ENCODE peak calls at places on chromosomes 11 and 22, in four cellular contexts. J is K562, M is GM12878, H is HepG2. K is an unnamed sample. For H3K36me3, the result is how much of the 10 kb centered on the place peaks cover.

GRCh38 chr11:5831196-5831829 is 10.4 kb downstream of the OR52E6 start:
- DNase-seq in H (no peak), M (no peak), J (no peak), K (no peak)

GRCh38 chr11:2534131-2534956 is 89.5 kb downstream of the KCNQ1 start:
- DNase-seq in M (no peak), J (no peak), H (no peak), K (no peak)

GRCh38 chr11:102361100-102362021 is 14.3 kb downstream of the BIRC2 start:
- DNase-seq in J (no peak), H (no peak), M (peak), K (no peak)

GRCh38 chr11:78061088-78061920 is 2.4 kb upstream of the THRSP start:
- DNase-seq in J (peak), H (peak), M (no peak), K (peak)

GRCh38 chr11:18676803-18677202 is 21.8 kb upstream of the TMEM86A start:
- DNase-seq in M (no peak), J (no peak), H (no peak), K (no peak)

GRCh38 chr11:44623321-44623715 is 57.9 kb downstream of the CD82 start:
- DNase-seq in M (no peak), H (no peak), J (no peak), K (no peak)

GRCh38 chr11:95345243-95345642 is 114.2 kb upstream of the SESN3 start:
- DNase-seq in H (no peak), M (no peak), J (no peak), K (no peak)

GRCh38 chr11:35163209-35163608 is 24.2 kb downstream of the CD44 start:
- DNase-seq in J (no peak), M (no peak), H (no peak), K (no peak)

GRCh38 chr11:72370201-72370600 is 64.1 kb downstream of the CLPB start:
- DNase-seq in H (no peak), J (no peak), M (no peak), K (peak)

GRCh38 chr11:64267207-64267945 is 16.0 kb downstream of the PLCB3 start:
- DNase-seq in J (no peak), M (no peak), H (no peak), K (no peak)

GRCh38 chr11:9232482-9232881 is 32.7 kb downstream of the DENND5A start:
- DNase-seq in J (no peak), H (no peak), M (no peak), K (no peak)

GRCh38 chr22:20422965-20423635 is 14.5 kb downstream of the SCARF2 start:
- DNase-seq in M (no peak), H (no peak), J (no peak), K (peak)

GRCh38 chr11:2533642-2534115 is 88.9 kb downstream of the KCNQ1 start:
- DNase-seq in H (peak), J (peak), M (no peak), K (no peak)

GRCh38 chr11:65136515-65137096 is 2.3 kb upstream of the SYVN1 start:
- DNase-seq in H (no peak), M (no peak), J (no peak), K (no peak)

GRCh38 chr11:1938343-1939005 is 8.7 kb upstream of the MRPL23 start:
- DNase-seq in H (no peak), M (no peak), J (no peak), K (peak)

GRCh38 chr11:122523841-122524531 is 131.5 kb upstream of the UBASH3B start:
- DNase-seq in M (no peak), H (no peak), J (no peak), K (peak)

GRCh38 chr11:11311169-11311568 is 41.9 kb downstream of the CSNK2A3 start:
- DNase-seq in M (peak), J (no peak), H (no peak), K (no peak)

GRCh38 chr22:29621761-29622526 is 18.5 kb downstream of the NF2 start:
- DNase-seq in M (no peak), H (peak), J (no peak), K (no peak)

GRCh38 chr11:111001986-111002616 is 243.4 kb upstream of the POU2AF2 start:
- DNase-seq in J (no peak), H (no peak), M (no peak), K (no peak)

GRCh38 chr11:73750238-73750637 is 10.6 kb downstream of the RAB6A start:
- DNase-seq in J (no peak), M (no peak), H (peak), K (no peak)

GRCh38 chr11:19370100-19370861 is 129.5 kb upstream of the E2F8 start:
- DNase-seq in H (no peak), M (no peak), J (no peak), K (no peak)

GRCh38 chr11:88320149-88320559 is 17.4 kb downstream of the CTSC start:
- DNase-seq in J (no peak), H (no peak), M (no peak), K (no peak)

GRCh38 chr22:40498454-40499186 is 128.2 kb downstream of the SGSM3 start:
- DNase-seq in H (peak), J (peak), M (no peak), K (no peak)

GRCh38 chr11:74325649-74326645 is 14.5 kb upstream of the P4HA3 start:
- DNase-seq in H (no peak), M (no peak), J (no peak), K (no peak)

GRCh38 chr11:43825217-43825816 is 55.3 kb upstream of the ALKBH3 start:
- DNase-seq in M (no peak), H (peak), J (peak), K (peak)

GRCh38 chr11:75576445-75577049 is 14.5 kb downstream of the SERPINH1 start:
- DNase-seq in J (no peak), H (no peak), M (peak), K (no peak)

GRCh38 chr11:59770324-59770723 is 15.1 kb downstream of the STX3 start:
- DNase-seq in J (no peak), M (no peak), H (no peak), K (no peak)

GRCh38 chr22:20244744-20245576 is 23.2 kb downstream of the RTN4R start:
- DNase-seq in M (no peak), J (peak), H (no peak), K (peak)

GRCh38 chr11:394034-394857 is at the start of gene PKP3:
- DNase-seq in M (no peak), H (peak), J (peak), K (no peak)

GRCh38 chr11:121722431-121723256 is 269.9 kb upstream of the SORL1-AS1 start:
- DNase-seq in M (no peak), H (peak), J (no peak), K (peak)

GRCh38 chr11:2847511-2847910 is 38.1 kb downstream of the CDKN1C start:
- DNase-seq in M (no peak), J (no peak), H (no peak), K (no peak)

GRCh38 chr11:1896895-1897294 is 5.2 kb upstream of the PRR33 start:
- DNase-seq in J (no peak), M (no peak), H (no peak), K (no peak)

GRCh38 chr11:105856954-105857353 is 165.1 kb downstream of the MSANTD4 start:
- DNase-seq in H (no peak), M (no peak), J (no peak), K (no peak)

GRCh38 chr11:77471520-77472234 is 2.2 kb downstream of the PAK1 start:
- DNase-seq in J (peak), H (peak), M (no peak), K (peak)

GRCh38 chr22:39243443-39244072 is 1.2 kb downstream of the PDGFB start:
- DNase-seq in J (no peak), H (peak), M (no peak), K (no peak)

GRCh38 chr11:65559951-65560537 is 1.9 kb upstream of the LTBP3 start:
- DNase-seq in M (no peak), H (peak), J (no peak), K (no peak)

GRCh38 chr11:67504950-67505561 is at the start of gene PITPNM1:
- DNase-seq in J (peak), H (peak), M (no peak), K (peak)

GRCh38 chr11:65380460-65381126 is 1.9 kb downstream of the SLC25A45 start:
- DNase-seq in H (no peak), J (no peak), M (no peak), K (no peak)

GRCh38 chr22:36182056-36182455 is 19.6 kb downstream of the APOL4 start:
- DNase-seq in J (no peak), M (no peak), H (no peak), K (no peak)

GRCh38 chr11:16809901-16810668 is 71.6 kb downstream of the C11orf58 start:
- DNase-seq in M (no peak), H (no peak), J (no peak), K (no peak)
- TF ChIP-seq FOXM1 in M (no peak), H (no peak), J (no peak), K (no peak)

GRCh38 chr22:24160546-24160945 is 20.7 kb upstream of the SUSD2 start:
- DNase-seq in J (no peak), H (no peak), M (no peak), K (no peak)
- H3K36me3 ChIP-seq in J (under half), H (under half), M (under half), K (under half)

DNA sequence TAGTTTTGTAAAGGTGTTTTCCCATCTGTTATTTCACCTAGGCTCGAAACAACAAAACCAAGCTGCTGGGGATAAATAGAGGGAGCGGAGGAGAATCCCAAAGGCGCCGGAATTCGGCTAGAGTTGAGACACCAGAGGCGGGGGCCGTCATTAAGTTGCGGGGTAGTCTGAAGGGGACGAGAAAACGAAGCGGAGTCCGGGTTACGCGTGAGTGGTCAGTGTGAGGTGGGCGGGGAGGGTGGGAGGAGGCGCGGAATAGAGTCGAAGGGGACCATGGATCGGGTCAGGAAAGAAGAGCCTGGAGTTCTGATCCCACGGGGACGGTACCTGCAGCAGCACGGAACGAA is 361 bp downstream of the SRPRA start:
- DNase-seq in H (no peak), J (peak), M (no peak), K (peak)
- TF ChIP-seq FOXM1 in H (no peak), J (no peak), M (no peak), K (no peak)

GRCh38 chr11:46675288-46675851 is 25.0 kb downstream of the ARHGAP1 start:
- DNase-seq in H (peak), J (no peak), M (no peak), K (no peak)
- H3K36me3 ChIP-seq in H (under half), J (half or more), M (under half), K (under half)

DNA sequence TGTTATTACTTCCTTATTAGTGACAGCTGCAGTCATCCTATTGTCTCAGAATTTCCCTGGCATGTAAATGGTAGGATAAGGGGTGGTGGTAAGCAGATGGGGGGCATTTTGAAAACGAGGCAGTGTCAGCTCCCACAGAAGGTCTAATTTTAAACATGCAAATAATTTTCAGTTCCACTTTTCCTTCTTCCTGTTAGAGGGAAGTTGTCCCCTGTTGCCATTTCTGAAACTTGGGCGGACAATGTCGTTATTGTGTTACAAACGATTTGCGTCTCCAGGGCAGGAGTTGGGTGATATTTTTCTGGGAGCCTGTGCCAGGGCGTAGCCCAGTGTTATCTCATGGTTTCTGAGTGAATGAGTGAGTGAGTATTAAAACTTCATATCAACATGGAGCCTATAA is 7.4 kb downstream of the PTPRJ start:
- DNase-seq in H (no peak), J (no peak), M (no peak), K (no peak)
- TF ChIP-seq FOXM1 in H (no peak), J (no peak), M (no peak), K (no peak)

DNA sequence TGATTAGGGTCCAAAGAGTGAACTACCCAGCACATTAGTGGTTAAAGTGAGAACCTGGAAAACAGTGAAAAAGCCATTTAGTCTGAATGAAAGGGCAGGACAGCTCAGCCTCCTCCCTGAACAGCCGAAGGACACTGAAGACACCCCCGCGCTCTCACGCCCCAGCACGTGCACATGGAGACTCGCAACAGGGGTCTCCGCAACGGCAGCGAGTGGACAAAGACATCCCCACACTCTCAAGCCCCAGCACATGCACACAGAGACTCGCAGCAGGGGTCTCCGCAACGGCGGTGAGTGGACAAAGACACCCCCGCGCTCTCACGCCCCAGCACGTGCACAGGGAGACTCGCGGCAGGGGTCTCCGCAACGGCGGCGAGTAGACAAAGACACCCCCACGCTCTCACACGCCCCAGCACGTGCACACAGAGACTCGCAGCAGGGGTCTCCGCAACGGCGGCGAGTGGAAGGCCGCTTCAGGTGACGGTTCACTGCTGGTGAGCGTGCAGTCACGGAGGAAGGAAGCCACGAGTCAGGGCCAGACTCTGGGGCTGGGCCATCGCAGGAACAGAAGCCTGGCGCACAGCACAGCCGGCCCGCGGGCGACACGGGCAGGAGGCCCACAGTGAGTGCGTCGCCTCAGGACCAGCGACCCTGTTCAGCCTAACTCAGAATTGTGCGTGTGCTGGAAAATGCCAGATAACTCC is 43.6 kb downstream of the BRD1 start:
- DNase-seq in H (no peak), M (no peak), J (no peak), K (no peak)
- H3K36me3 ChIP-seq in H (under half), M (under half), J (half or more), K (under half)

DNA sequence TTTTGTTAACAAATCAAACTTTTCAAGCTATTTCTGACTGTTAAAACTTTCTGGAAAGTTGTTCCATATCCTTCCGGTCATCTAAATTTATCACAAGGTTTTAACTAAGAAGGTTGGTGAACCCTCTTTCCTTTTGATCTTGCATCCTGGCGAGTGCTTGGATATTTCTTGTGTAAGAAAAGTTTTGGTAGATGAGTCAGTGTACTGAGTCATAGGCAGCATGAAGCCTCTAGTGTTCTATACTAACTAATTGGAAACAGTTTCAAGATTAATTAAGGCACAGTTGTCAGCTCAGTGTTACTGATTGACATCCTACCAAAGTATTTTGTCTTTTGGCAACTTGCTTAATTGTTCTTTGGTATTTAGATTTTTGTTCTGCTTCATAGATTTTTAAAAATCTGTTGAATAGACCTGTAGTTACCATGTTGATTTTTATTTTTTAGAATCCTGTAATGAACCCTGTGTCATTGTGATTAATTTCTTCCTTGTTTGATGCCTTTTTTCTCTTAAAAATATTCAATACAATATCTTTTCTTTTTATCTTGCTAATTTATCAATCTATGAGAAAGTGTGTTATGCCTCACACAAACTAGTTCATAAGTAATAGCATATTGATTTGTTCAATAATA is 38.0 kb downstream of the METTL15 start:
- DNase-seq in M (no peak), H (peak), J (peak), K (no peak)
- TF ChIP-seq FOXM1 in M (no peak), H (no peak), J (no peak), K (no peak)